ENCODE peak calls at places on chromosomes 12 and 14, in nine cellular contexts. One of them, this sample, is unnamed.

GRCh38 chr12:11581179-11581755 is 68.2 kb upstream of the ETV6 start:
- DNase-seq in fibroblast of the aortic adventitia: peak
- DNase-seq in HFFc6: peak
- DNase-seq in IMR-90: peak
- DNase-seq in tibial artery: peak
- DNase-seq in lung: peak
- DNase-seq in colonic mucosa: peak
- DNase-seq in astrocyte of the spinal cord: peak
- DNase-seq in fibroblast of lung: peak
- DNase-seq in this sample: peak

GRCh38 chr14:94171208-94171607 is 2.9 kb upstream of the PPP4R4 start:
- DNase-seq in lung: no peak
- DNase-seq in astrocyte of the spinal cord: no peak
- DNase-seq in IMR-90: peak
- DNase-seq in fibroblast of lung: peak
- DNase-seq in colonic mucosa: no peak
- DNase-seq in fibroblast of the aortic adventitia: peak
- DNase-seq in tibial artery: no peak
- DNase-seq in HFFc6: peak
- DNase-seq in this sample: peak

GRCh38 chr12:65294863-65295262 is 16.4 kb downstream of the MSRB3 start:
- DNase-seq in IMR-90: no peak
- DNase-seq in HFFc6: no peak
- DNase-seq in colonic mucosa: no peak
- DNase-seq in fibroblast of the aortic adventitia: no peak
- DNase-seq in tibial artery: no peak
- DNase-seq in fibroblast of lung: no peak
- DNase-seq in lung: no peak
- DNase-seq in astrocyte of the spinal cord: no peak
- DNase-seq in this sample: no peak

GRCh38 chr14:105473677-105474477 is 744 bp upstream of the CRIP2 start:
- DNase-seq in fibroblast of the aortic adventitia: peak
- DNase-seq in IMR-90: peak
- DNase-seq in fibroblast of lung: peak
- DNase-seq in lung: peak
- DNase-seq in astrocyte of the spinal cord: peak
- DNase-seq in colonic mucosa: peak
- DNase-seq in HFFc6: peak
- DNase-seq in tibial artery: peak
- DNase-seq in this sample: peak

GRCh38 chr14:32217301-32217700 is 14.2 kb upstream of the RNU6-8 start:
- DNase-seq in fibroblast of the aortic adventitia: no peak
- DNase-seq in tibial artery: no peak
- DNase-seq in astrocyte of the spinal cord: no peak
- DNase-seq in lung: no peak
- DNase-seq in fibroblast of lung: no peak
- DNase-seq in IMR-90: no peak
- DNase-seq in colonic mucosa: no peak
- DNase-seq in HFFc6: no peak
- DNase-seq in this sample: no peak

GRCh38 chr12:131133015-131133905 is 179.6 kb downstream of the ADGRD1 start:
- DNase-seq in fibroblast of the aortic adventitia: no peak
- DNase-seq in lung: no peak
- DNase-seq in colonic mucosa: no peak
- DNase-seq in IMR-90: no peak
- DNase-seq in HFFc6: no peak
- DNase-seq in tibial artery: peak
- DNase-seq in astrocyte of the spinal cord: no peak
- DNase-seq in fibroblast of lung: no peak
- DNase-seq in this sample: no peak

GRCh38 chr14:95314609-95315008 is 5.1 kb downstream of the CLMN start:
- DNase-seq in lung: no peak
- DNase-seq in tibial artery: peak
- DNase-seq in astrocyte of the spinal cord: peak
- DNase-seq in colonic mucosa: no peak
- DNase-seq in fibroblast of the aortic adventitia: peak
- DNase-seq in IMR-90: no peak
- DNase-seq in fibroblast of lung: peak
- DNase-seq in HFFc6: no peak
- DNase-seq in this sample: peak

GRCh38 chr14:51094282-51094821 is 553 bp downstream of the TRIM9 start:
- DNase-seq in tibial artery: no peak
- DNase-seq in astrocyte of the spinal cord: no peak
- DNase-seq in lung: no peak
- DNase-seq in HFFc6: no peak
- DNase-seq in fibroblast of lung: peak
- DNase-seq in colonic mucosa: peak
- DNase-seq in fibroblast of the aortic adventitia: no peak
- DNase-seq in IMR-90: no peak
- DNase-seq in this sample: no peak

GRCh38 chr12:57836442-57837375 is 9.8 kb downstream of the CTDSP2 start:
- DNase-seq in HFFc6: peak
- DNase-seq in IMR-90: peak
- DNase-seq in lung: peak
- DNase-seq in tibial artery: peak
- DNase-seq in fibroblast of lung: peak
- DNase-seq in fibroblast of the aortic adventitia: peak
- DNase-seq in colonic mucosa: peak
- DNase-seq in astrocyte of the spinal cord: peak
- DNase-seq in this sample: peak

GRCh38 chr14:67766035-67766680 is 50.2 kb downstream of the ZFYVE26 start:
- DNase-seq in HFFc6: no peak
- DNase-seq in astrocyte of the spinal cord: no peak
- DNase-seq in IMR-90: no peak
- DNase-seq in fibroblast of lung: no peak
- DNase-seq in colonic mucosa: no peak
- DNase-seq in fibroblast of the aortic adventitia: no peak
- DNase-seq in tibial artery: peak
- DNase-seq in lung: no peak
- DNase-seq in this sample: no peak

GRCh38 chr14:24310666-24311604 is at the start of gene LTB4R:
- DNase-seq in colonic mucosa: peak
- DNase-seq in lung: peak
- DNase-seq in HFFc6: peak
- DNase-seq in fibroblast of lung: peak
- DNase-seq in IMR-90: peak
- DNase-seq in astrocyte of the spinal cord: peak
- DNase-seq in tibial artery: peak
- DNase-seq in fibroblast of the aortic adventitia: peak
- DNase-seq in this sample: peak

GRCh38 chr12:71662861-71663560 is 637 bp downstream of the ZFC3H1 start:
- DNase-seq in HFFc6: peak
- DNase-seq in fibroblast of lung: peak
- DNase-seq in colonic mucosa: peak
- DNase-seq in tibial artery: peak
- DNase-seq in fibroblast of the aortic adventitia: peak
- DNase-seq in astrocyte of the spinal cord: peak
- DNase-seq in lung: peak
- DNase-seq in IMR-90: peak
- DNase-seq in this sample: peak

GRCh38 chr14:35949933-35950332 is 123.8 kb downstream of the BRMS1L start:
- DNase-seq in astrocyte of the spinal cord: peak
- DNase-seq in HFFc6: no peak
- DNase-seq in fibroblast of the aortic adventitia: no peak
- DNase-seq in fibroblast of lung: peak
- DNase-seq in IMR-90: no peak
- DNase-seq in lung: no peak
- DNase-seq in colonic mucosa: no peak
- DNase-seq in tibial artery: no peak
- DNase-seq in this sample: no peak

GRCh38 chr14:49464885-49465284 is 121.3 kb downstream of the RPS29 start:
- DNase-seq in lung: no peak
- DNase-seq in fibroblast of lung: no peak
- DNase-seq in tibial artery: no peak
- DNase-seq in fibroblast of the aortic adventitia: no peak
- DNase-seq in colonic mucosa: no peak
- DNase-seq in astrocyte of the spinal cord: no peak
- DNase-seq in IMR-90: no peak
- DNase-seq in HFFc6: no peak
- DNase-seq in this sample: no peak
- TF ChIP-seq CTCF in lung: no peak
- TF ChIP-seq CTCF in fibroblast of lung: no peak
- TF ChIP-seq CTCF in tibial artery: no peak
- TF ChIP-seq CTCF in fibroblast of the aortic adventitia: peak
- TF ChIP-seq CTCF in colonic mucosa: no peak
- TF ChIP-seq CTCF in astrocyte of the spinal cord: peak
- TF ChIP-seq CTCF in IMR-90: peak
- TF ChIP-seq CTCF in HFFc6: peak
- TF ChIP-seq CTCF in this sample: peak

GRCh38 chr14:90533591-90534021 is 136.8 kb downstream of the CALM1 start:
- DNase-seq in lung: no peak
- DNase-seq in fibroblast of the aortic adventitia: no peak
- DNase-seq in tibial artery: no peak
- DNase-seq in astrocyte of the spinal cord: no peak
- DNase-seq in colonic mucosa: no peak
- DNase-seq in fibroblast of lung: no peak
- DNase-seq in HFFc6: no peak
- DNase-seq in IMR-90: no peak
- DNase-seq in this sample: no peak

GRCh38 chr14:90530523-90530922 is 133.7 kb downstream of the CALM1 start:
- DNase-seq in fibroblast of lung: no peak
- DNase-seq in astrocyte of the spinal cord: no peak
- DNase-seq in IMR-90: no peak
- DNase-seq in tibial artery: no peak
- DNase-seq in fibroblast of the aortic adventitia: no peak
- DNase-seq in lung: no peak
- DNase-seq in HFFc6: no peak
- DNase-seq in colonic mucosa: no peak
- DNase-seq in this sample: no peak

GRCh38 chr14:90534091-90534837 is 137.4 kb downstream of the CALM1 start:
- DNase-seq in astrocyte of the spinal cord: peak
- DNase-seq in fibroblast of lung: peak
- DNase-seq in HFFc6: no peak
- DNase-seq in colonic mucosa: no peak
- DNase-seq in tibial artery: no peak
- DNase-seq in lung: no peak
- DNase-seq in fibroblast of the aortic adventitia: no peak
- DNase-seq in IMR-90: peak
- DNase-seq in this sample: no peak

GRCh38 chr14:90532826-90533525 is 136.1 kb downstream of the CALM1 start:
- DNase-seq in tibial artery: no peak
- DNase-seq in lung: no peak
- DNase-seq in IMR-90: no peak
- DNase-seq in colonic mucosa: no peak
- DNase-seq in astrocyte of the spinal cord: no peak
- DNase-seq in fibroblast of the aortic adventitia: no peak
- DNase-seq in fibroblast of lung: no peak
- DNase-seq in HFFc6: no peak
- DNase-seq in this sample: no peak

DNA sequence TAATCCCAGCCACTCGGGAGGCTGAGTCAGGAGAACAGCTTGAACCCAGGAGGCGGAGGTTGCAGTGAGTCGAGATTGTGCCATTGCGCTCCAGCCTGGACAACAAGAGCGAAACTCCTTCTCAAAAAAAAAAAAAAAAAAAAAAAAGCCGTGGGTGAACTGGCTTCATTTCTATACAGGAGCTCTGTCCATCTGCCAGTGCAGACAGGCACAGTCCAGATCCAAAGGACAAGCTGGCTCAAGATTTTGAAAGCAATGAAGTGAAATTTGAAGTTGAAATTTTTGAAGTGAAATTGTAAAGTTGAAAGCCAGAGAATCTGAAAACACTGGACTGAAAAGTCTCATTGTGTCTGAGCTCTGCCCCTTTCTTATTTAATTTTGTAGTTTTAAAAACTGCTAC is 134.7 kb downstream of the CALM1 start:
- DNase-seq in lung: no peak
- DNase-seq in fibroblast of lung: no peak
- DNase-seq in IMR-90: no peak
- DNase-seq in astrocyte of the spinal cord: no peak
- DNase-seq in tibial artery: no peak
- DNase-seq in fibroblast of the aortic adventitia: no peak
- DNase-seq in colonic mucosa: no peak
- DNase-seq in HFFc6: no peak
- DNase-seq in this sample: no peak
- TF ChIP-seq CTCF in lung: no peak
- TF ChIP-seq CTCF in fibroblast of lung: no peak
- TF ChIP-seq CTCF in IMR-90: no peak
- TF ChIP-seq CTCF in astrocyte of the spinal cord: no peak
- TF ChIP-seq CTCF in tibial artery: no peak
- TF ChIP-seq CTCF in fibroblast of the aortic adventitia: no peak
- TF ChIP-seq CTCF in colonic mucosa: no peak
- TF ChIP-seq CTCF in HFFc6: no peak
- TF ChIP-seq CTCF in this sample: no peak

DNA sequence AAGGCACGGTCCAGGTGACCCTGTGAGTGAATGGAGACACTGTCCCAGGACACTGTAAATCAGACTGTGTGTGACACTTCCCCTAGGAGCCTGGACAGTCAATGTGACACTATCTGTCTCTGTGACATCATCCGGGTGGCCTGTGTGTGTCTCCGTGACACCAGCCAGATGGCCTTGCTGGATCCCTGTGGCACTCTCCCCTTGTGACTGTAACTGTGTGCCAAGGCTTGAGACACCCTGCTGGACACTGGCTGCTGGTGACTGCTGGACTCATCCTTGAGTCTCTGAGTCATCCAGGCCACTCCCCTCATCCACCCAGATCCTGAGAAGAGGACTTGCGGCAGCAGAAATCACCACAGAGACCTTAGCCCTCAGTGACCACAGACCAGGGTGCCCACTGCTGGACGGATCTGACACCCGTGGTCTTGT is 51.6 kb downstream of the MVK start:
- DNase-seq in HFFc6: peak
- DNase-seq in fibroblast of the aortic adventitia: peak
- DNase-seq in colonic mucosa: peak
- DNase-seq in fibroblast of lung: peak
- DNase-seq in lung: no peak
- DNase-seq in tibial artery: no peak
- DNase-seq in astrocyte of the spinal cord: peak
- DNase-seq in IMR-90: peak
- DNase-seq in this sample: peak
- TF ChIP-seq CTCF in HFFc6: peak
- TF ChIP-seq CTCF in fibroblast of the aortic adventitia: no peak
- TF ChIP-seq CTCF in colonic mucosa: no peak
- TF ChIP-seq CTCF in fibroblast of lung: no peak
- TF ChIP-seq CTCF in lung: no peak
- TF ChIP-seq CTCF in tibial artery: no peak
- TF ChIP-seq CTCF in astrocyte of the spinal cord: no peak
- TF ChIP-seq CTCF in IMR-90: no peak
- TF ChIP-seq CTCF in this sample: no peak

GRCh38 chr12:51819851-51820720 is 28.4 kb downstream of the FIGNL2 start:
- DNase-seq in HFFc6: no peak
- DNase-seq in fibroblast of lung: peak
- DNase-seq in fibroblast of the aortic adventitia: no peak
- DNase-seq in colonic mucosa: peak
- DNase-seq in tibial artery: no peak
- DNase-seq in IMR-90: no peak
- DNase-seq in lung: no peak
- DNase-seq in astrocyte of the spinal cord: peak
- DNase-seq in this sample: no peak
- TF ChIP-seq CTCF in HFFc6: no peak
- TF ChIP-seq CTCF in fibroblast of lung: no peak
- TF ChIP-seq CTCF in fibroblast of the aortic adventitia: no peak
- TF ChIP-seq CTCF in colonic mucosa: no peak
- TF ChIP-seq CTCF in tibial artery: no peak
- TF ChIP-seq CTCF in IMR-90: no peak
- TF ChIP-seq CTCF in lung: no peak
- TF ChIP-seq CTCF in astrocyte of the spinal cord: no peak
- TF ChIP-seq CTCF in this sample: no peak

DNA sequence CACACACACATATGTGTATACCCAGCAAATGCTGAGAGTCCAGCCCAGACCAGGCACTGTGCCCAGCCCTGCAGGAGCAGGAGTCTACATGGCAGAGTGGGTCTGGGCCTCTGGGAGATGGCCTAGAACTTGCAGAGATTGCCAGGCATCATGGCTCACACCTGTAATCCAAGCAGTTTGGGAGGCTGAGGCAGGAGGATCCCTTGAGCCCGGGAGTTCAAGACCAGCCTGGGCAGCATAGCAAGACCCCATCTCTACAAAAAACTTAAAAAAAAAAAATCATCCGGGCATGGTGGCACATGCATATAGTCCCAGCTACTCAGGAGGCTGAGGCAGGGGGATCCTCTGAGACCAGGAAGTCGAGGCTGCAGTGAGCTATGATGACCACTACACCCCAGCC is 20.8 kb upstream of the MLXIP start:
- DNase-seq in HFFc6: no peak
- DNase-seq in IMR-90: no peak
- DNase-seq in tibial artery: no peak
- DNase-seq in astrocyte of the spinal cord: no peak
- DNase-seq in fibroblast of the aortic adventitia: no peak
- DNase-seq in fibroblast of lung: no peak
- DNase-seq in colonic mucosa: no peak
- DNase-seq in lung: no peak
- DNase-seq in this sample: no peak
- TF ChIP-seq CTCF in HFFc6: no peak
- TF ChIP-seq CTCF in IMR-90: no peak
- TF ChIP-seq CTCF in tibial artery: no peak
- TF ChIP-seq CTCF in astrocyte of the spinal cord: no peak
- TF ChIP-seq CTCF in fibroblast of the aortic adventitia: no peak
- TF ChIP-seq CTCF in fibroblast of lung: no peak
- TF ChIP-seq CTCF in colonic mucosa: no peak
- TF ChIP-seq CTCF in lung: no peak
- TF ChIP-seq CTCF in this sample: no peak

This sample was measured in epithelial cell of esophagus.